ENCODE peak calls at places on chromosomes 5 and 9, in nine cellular contexts. N is CD8-positive, alpha-beta T cell; J is fibroblast of mammary gland; P is uterus; Y is AG10803; M is endothelial cell; T is B cell; I is progenitor cell of endocrine pancreas; S is sigmoid colon. Z is an unnamed sample.

GRCh38 chr5:56814361-56814962 is 887 bp upstream of the MAP3K1 start:
- DNase-seq in N (peak), J (no peak), P (peak), Y (no peak), M (peak), T (no peak), I (no peak), S (no peak), Z (no peak)

GRCh38 chr5:32004404-32004803 is 169.7 kb downstream of the GOLPH3 start:
- DNase-seq in N (no peak), J (no peak), P (no peak), Y (no peak), M (no peak), T (no peak), I (no peak), S (no peak), Z (no peak)

GRCh38 chr5:122091942-122092600 is 14.0 kb upstream of the LOX start:
- DNase-seq in N (no peak), J (peak), P (no peak), Y (peak), M (no peak), T (no peak), I (no peak), S (no peak), Z (peak)

GRCh38 chr5:170920196-170920595 is 58.4 kb downstream of the RANBP17 start:
- DNase-seq in N (no peak), J (peak), P (no peak), Y (peak), M (no peak), T (no peak), I (no peak), S (no peak), Z (peak)

GRCh38 chr9:20989923-20990341 is 41.5 kb downstream of the HACD4 start:
- DNase-seq in N (no peak), J (no peak), P (peak), Y (no peak), M (no peak), T (no peak), I (no peak), S (peak), Z (no peak)

GRCh38 chr5:66933066-66933465 is 263.5 kb downstream of the CD180 start:
- DNase-seq in N (no peak), J (peak), P (no peak), Y (peak), M (no peak), T (no peak), I (no peak), S (no peak), Z (peak)

GRCh38 chr9:91711755-91712591 is 238.1 kb downstream of the ROR2 start:
- DNase-seq in N (peak), J (peak), P (no peak), Y (peak), M (no peak), T (peak), I (no peak), S (no peak), Z (peak)

GRCh38 chr9:122226758-122227575 is 1.8 kb downstream of the LHX6 start:
- DNase-seq in N (no peak), J (no peak), P (no peak), Y (no peak), M (no peak), T (no peak), I (no peak), S (no peak), Z (no peak)

GRCh38 chr9:91166796-91167366 is 194.8 kb downstream of the AUH start:
- DNase-seq in N (no peak), J (no peak), P (no peak), Y (no peak), M (no peak), T (no peak), I (no peak), S (no peak), Z (peak)

GRCh38 chr5:6728011-6728794 is 15.0 kb downstream of the TENT4A start:
- DNase-seq in N (no peak), J (no peak), P (no peak), Y (no peak), M (no peak), T (peak), I (no peak), S (no peak), Z (no peak)

GRCh38 chr5:65037845-65038815 is 269.4 kb downstream of the CWC27 start:
- DNase-seq in N (no peak), J (no peak), P (no peak), Y (no peak), M (no peak), T (no peak), I (no peak), S (no peak), Z (peak)

GRCh38 chr5:107294151-107294550 is 376.6 kb downstream of the EFNA5 start:
- DNase-seq in N (no peak), J (no peak), P (no peak), Y (no peak), M (no peak), T (peak), I (no peak), S (no peak), Z (no peak)

GRCh38 chr5:80055491-80056170 is 20.5 kb downstream of the THBS4 start:
- DNase-seq in N (no peak), J (no peak), P (no peak), Y (no peak), M (no peak), T (no peak), I (peak), S (no peak), Z (peak)

GRCh38 chr5:7795311-7795710 is 55.6 kb downstream of the CFAP90 start:
- DNase-seq in N (no peak), J (no peak), P (no peak), Y (no peak), M (no peak), T (no peak), I (no peak), S (no peak), Z (no peak)

GRCh38 chr5:28523887-28524637 is 1485.7 kb upstream of the CDH9 start:
- DNase-seq in N (no peak), J (peak), P (no peak), Y (peak), M (no peak), T (no peak), I (no peak), S (no peak), Z (peak)

GRCh38 chr5:7415123-7415522 is 19.2 kb downstream of the ADCY2 start:
- DNase-seq in N (no peak), J (no peak), P (no peak), Y (no peak), M (no peak), T (no peak), I (no peak), S (no peak), Z (no peak)

GRCh38 chr5:59039296-59040006 is 456.6 kb downstream of the RAB3C start:
- DNase-seq in N (peak), J (peak), P (peak), Y (peak), M (peak), T (peak), I (peak), S (peak), Z (peak)

GRCh38 chr9:93132287-93132927 is 1.6 kb downstream of the NINJ1 start:
- DNase-seq in N (no peak), J (peak), P (peak), Y (peak), M (no peak), T (no peak), I (no peak), S (peak), Z (no peak)

GRCh38 chr5:138245717-138246116 is 28.7 kb downstream of the GFRA3 start:
- DNase-seq in N (no peak), J (no peak), P (no peak), Y (no peak), M (peak), T (no peak), I (no peak), S (no peak), Z (no peak)
- TF ChIP-seq CTCF in N (no peak), J (no peak), P (no peak), Y (no peak), M (no peak), T (no peak), I (no peak), S (no peak), Z (no peak)

GRCh38 chr9:132183715-132184114 is 21.9 kb downstream of the NTNG2 start:
- DNase-seq in N (no peak), J (no peak), P (no peak), Y (no peak), M (no peak), T (no peak), I (no peak), S (no peak), Z (no peak)

GRCh38 chr9:132181796-132182521 is 20.1 kb downstream of the NTNG2 start:
- DNase-seq in N (no peak), J (no peak), P (peak), Y (peak), M (no peak), T (no peak), I (no peak), S (no peak), Z (no peak)

GRCh38 chr9:132185164-132186009 is 23.5 kb downstream of the NTNG2 start:
- DNase-seq in N (no peak), J (no peak), P (no peak), Y (no peak), M (no peak), T (no peak), I (no peak), S (no peak), Z (no peak)

GRCh38 chr9:132183134-132183533 is 21.3 kb downstream of the NTNG2 start:
- DNase-seq in N (no peak), J (no peak), P (no peak), Y (no peak), M (no peak), T (no peak), I (no peak), S (no peak), Z (no peak)

DNA sequence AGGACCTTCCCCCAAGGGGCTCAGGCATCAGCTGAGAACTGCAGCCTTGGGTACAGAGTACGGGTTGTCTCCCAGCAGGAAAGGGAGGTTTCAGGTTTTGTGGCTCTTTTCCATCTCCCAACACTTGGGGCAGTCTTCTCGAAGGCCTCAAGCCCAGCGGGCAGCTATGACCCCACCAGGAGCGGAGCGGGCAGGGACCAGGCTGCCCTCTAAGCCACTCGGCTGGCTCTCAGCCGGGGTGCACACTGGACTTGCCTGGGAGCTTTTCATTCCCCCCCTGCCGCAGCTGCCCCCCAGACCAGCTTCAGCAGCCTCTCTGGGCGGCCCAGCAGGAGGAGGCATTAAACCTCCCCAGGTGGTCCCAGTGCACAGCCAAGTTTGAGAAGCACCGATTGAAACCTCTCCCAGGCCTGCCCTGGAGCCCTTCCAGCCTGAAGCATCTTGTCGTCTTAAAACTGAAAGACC is 20.8 kb downstream of the NTNG2 start:
- DNase-seq in N (no peak), J (no peak), P (no peak), Y (no peak), M (peak), T (no peak), I (no peak), S (no peak), Z (no peak)
- TF ChIP-seq CTCF in N (no peak), J (no peak), P (no peak), Y (no peak), M (no peak), T (no peak), I (peak), S (no peak), Z (no peak)

GRCh38 chr9:136667940-136668760 is 5.4 kb downstream of the EGFL7 start:
- DNase-seq in N (no peak), J (no peak), P (no peak), Y (no peak), M (no peak), T (no peak), I (no peak), S (no peak), Z (no peak)
- TF ChIP-seq CTCF in N (no peak), J (no peak), P (no peak), Y (no peak), M (no peak), T (no peak), I (no peak), S (no peak), Z (no peak)

GRCh38 chr9:107740088-107740980 is 250.8 kb upstream of the KLF4 start:
- DNase-seq in N (no peak), J (no peak), P (peak), Y (peak), M (no peak), T (no peak), I (no peak), S (no peak), Z (no peak)
- TF ChIP-seq CTCF in N (no peak), J (no peak), P (no peak), Y (no peak), M (no peak), T (no peak), I (no peak), S (no peak), Z (no peak)

GRCh38 chr5:52560366-52560765 is 227.3 kb upstream of the ITGA1 start:
- DNase-seq in N (no peak), J (peak), P (no peak), Y (peak), M (no peak), T (no peak), I (no peak), S (no peak), Z (peak)
- TF ChIP-seq CTCF in N (no peak), J (no peak), P (no peak), Y (no peak), M (no peak), T (no peak), I (peak), S (no peak), Z (no peak)

GRCh38 chr9:108854641-108855528 is 901 bp downstream of the ACTL7B start:
- DNase-seq in N (no peak), J (no peak), P (no peak), Y (no peak), M (no peak), T (no peak), I (no peak), S (no peak), Z (no peak)

GRCh38 chr9:108854094-108854493 is 1.7 kb downstream of the ACTL7B start:
- DNase-seq in N (no peak), J (no peak), P (no peak), Y (no peak), M (no peak), T (no peak), I (no peak), S (no peak), Z (no peak)

GRCh38 chr9:108852089-108852488 is 3.7 kb downstream of the ACTL7B start:
- DNase-seq in N (no peak), J (no peak), P (no peak), Y (no peak), M (no peak), T (no peak), I (no peak), S (no peak), Z (no peak)

GRCh38 chr9:108851138-108851537 is 4.6 kb downstream of the ACTL7B start:
- DNase-seq in N (no peak), J (no peak), P (no peak), Y (no peak), M (no peak), T (no peak), I (no peak), S (no peak), Z (no peak)

DNA sequence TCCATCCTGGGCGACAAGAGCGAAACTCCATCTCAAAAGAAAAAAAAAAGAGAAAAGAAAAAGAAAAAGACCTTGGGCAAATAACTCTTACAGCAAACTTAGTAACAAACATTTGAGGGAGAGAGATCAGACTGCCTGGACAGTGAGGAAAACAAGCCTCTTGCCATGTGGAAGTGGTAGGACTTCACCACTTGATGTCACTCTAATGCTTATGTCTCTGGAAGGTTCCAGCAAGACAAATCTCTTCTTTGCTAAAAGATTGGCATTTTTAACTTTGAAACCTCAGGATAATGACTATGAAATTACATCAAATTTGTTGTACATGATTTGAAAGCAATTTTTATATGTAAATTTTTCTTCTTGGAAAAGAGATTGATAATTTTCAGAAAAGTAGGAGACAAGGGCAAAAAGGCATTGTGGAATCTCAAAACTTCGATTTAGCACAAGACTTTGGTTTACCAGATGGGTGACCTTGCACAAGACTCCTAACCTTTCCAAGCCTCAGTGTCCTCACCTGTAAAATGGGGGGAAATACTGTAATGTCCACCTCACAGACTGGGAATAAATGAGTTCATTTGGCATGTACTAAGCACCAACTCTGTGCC is 5.4 kb downstream of the ACTL7B start:
- DNase-seq in N (no peak), J (peak), P (no peak), Y (peak), M (no peak), T (no peak), I (no peak), S (no peak), Z (peak)
- TF ChIP-seq CTCF in N (no peak), J (peak), P (no peak), Y (peak), M (no peak), T (no peak), I (no peak), S (no peak), Z (peak)